ENCODE peak calls at places on chromosome 10, in six cellular contexts. H, V, P, Z, U and I are unnamed samples.

GRCh38 chr10:94137747-94138146 is 144.0 kb downstream of the PLCE1 start:
- DNase-seq in P (no peak), U (no peak), V (no peak), Z (no peak), H (no peak), I (no peak)

GRCh38 chr10:100508691-100509150 is 10.9 kb downstream of the SEC31B start:
- DNase-seq in H (peak; percentile 26), P (peak; percentile 57), Z (peak; percentile 53), U (peak; percentile 34), V (peak; percentile 54), I (no peak)

GRCh38 chr10:43409385-43410109 is 561 bp upstream of the HNRNPF start:
- DNase-seq in H (peak; percentile 31), Z (no peak), U (no peak), V (no peak), P (no peak), I (peak; percentile 29)

GRCh38 chr10:122852261-122852660 is 6.6 kb upstream of the CUZD1 start:
- DNase-seq in Z (peak; percentile 62), H (no peak), P (no peak), U (no peak), V (peak; percentile 92), I (no peak)

GRCh38 chr10:127618797-127619196 is 69.7 kb downstream of the NPS start:
- DNase-seq in V (no peak), P (no peak), Z (no peak), H (peak; percentile 27), U (no peak), I (no peak)

GRCh38 chr10:114856544-114857287 is 35.1 kb downstream of the FHIP2A start:
- DNase-seq in U (no peak), P (no peak), Z (peak; percentile 81), V (peak; percentile 88), H (no peak), I (no peak)

GRCh38 chr10:42992156-42992956 is 84.5 kb upstream of the RET start:
- DNase-seq in H (no peak), U (no peak), Z (no peak), P (no peak), V (no peak), I (no peak)

GRCh38 chr10:7412482-7413251 is 1.8 kb upstream of the SFMBT2 start:
- DNase-seq in V (no peak), Z (no peak), H (no peak), U (peak; percentile 22), P (no peak), I (peak; percentile 59)

GRCh38 chr10:124636271-124636993 is 107.7 kb downstream of the FAM53B start:
- DNase-seq in Z (no peak), H (no peak), U (no peak), V (no peak), P (no peak), I (no peak)

GRCh38 chr10:90975096-90975495 is 54.2 kb upstream of the ANKRD1 start:
- DNase-seq in H (no peak), U (no peak), P (no peak), Z (no peak), V (no peak), I (no peak)

GRCh38 chr10:71713135-71714040 is 6.2 kb downstream of the C10orf105 start:
- DNase-seq in Z (peak; percentile 82), P (no peak), U (peak; percentile 65), V (peak; percentile 52), H (no peak), I (peak; percentile 35)

GRCh38 chr10:131901181-131901829 is 497 bp downstream of the PPP2R2D start:
- DNase-seq in V (peak; percentile 32), U (no peak), P (peak; percentile 58), Z (no peak), H (no peak), I (peak; percentile 32)

GRCh38 chr10:101397140-101397539 is 43.2 kb downstream of the BTRC start:
- DNase-seq in Z (peak; percentile 77), V (peak; percentile 76), H (no peak), U (peak; percentile 28), P (no peak), I (no peak)

GRCh38 chr10:11235771-11236170 is 218.1 kb downstream of the CELF2 start:
- DNase-seq in P (no peak), Z (no peak), H (no peak), V (no peak), U (no peak), I (no peak)

GRCh38 chr10:121975295-121976086 is 474 bp upstream of the NSMCE4A start:
- DNase-seq in H (peak; percentile 52), V (no peak), Z (no peak), P (peak; percentile 35), U (no peak), I (no peak)

GRCh38 chr10:72140850-72141249 is 52.5 kb upstream of the SPOCK2 start:
- DNase-seq in P (no peak), Z (no peak), V (no peak), H (no peak), U (no peak), I (no peak)